ENCODE peak calls at places on chromosomes 4 and X, in four cellular contexts. K is stimulated activated CD4-positive, alpha-beta T cell treated with anti-CD3 and anti-CD28 coated beads, Interleukin-15, amount 100 ng/mL, for 1 hour; T is mammary epithelial cell; I is stimulated activated effector memory CD8-positive, alpha-beta T cell treated with anti-CD3 and anti-CD28 coated beads, Interleukin-12 subunit alpha, Interleukin-12 subunit beta, amount 100 ng/mL, for 72 hours. N is an unnamed sample.

GRCh38 chr4:26081795-26082498 is 167.9 kb downstream of the SMIM20 start:
- DNase-seq in K (no peak), I (no peak), T (peak; percentile 38), N (peak; percentile 78)

GRCh38 chrX:43718081-43718480 is 62.0 kb downstream of the MAOA start:
- DNase-seq in K (no peak), I (no peak), T (no peak), N (no peak)

GRCh38 chr4:24260922-24261581 is 323.3 kb downstream of the DHX15 start:
- DNase-seq in K (no peak), T (no peak), I (no peak), N (no peak)

GRCh38 chr4:77358315-77358928 is 201.4 kb downstream of the CCNG2 start:
- DNase-seq in T (peak; percentile 37), I (no peak), K (no peak), N (peak; percentile 66)

GRCh38 chr4:152290522-152290921 is 245.4 kb downstream of the FBXW7 start:
- DNase-seq in I (no peak), T (no peak), K (no peak), N (peak; percentile 4)

GRCh38 chrX:2145672-2146412 is 354.9 kb downstream of the DHRSX start:
- DNase-seq in K (no peak), I (no peak), T (no peak), N (no peak)

GRCh38 chr4:123096038-123096437 is 173.6 kb upstream of the NUDT6 start:
- DNase-seq in I (no peak), K (no peak), T (peak; percentile 12), N (peak; percentile 22)

GRCh38 chrX:37684426-37684825 is 1.2 kb upstream of the XK start:
- DNase-seq in I (no peak), K (no peak), T (no peak), N (peak; percentile 8)

GRCh38 chrX:71992711-71993110 is 82.1 kb downstream of the NHSL2 start:
- DNase-seq in I (peak; percentile 15), K (peak; percentile 3), T (no peak), N (no peak)